ENCODE peak calls at places on chromosomes 6 and 20, in five cellular contexts. One of them, this sample, is unnamed.
A peak's percentile ranks its signal among the peaks of the same experiment; 100 is the strongest.

GRCh38 chr6:135181333-135182119 is 418 bp downstream of the MYB start:
- DNase-seq in lung: no peak
- DNase-seq in esophagus squamous epithelium: no peak
- DNase-seq in cardiac muscle cell: peak; percentile 19
- DNase-seq in SJSA1: no peak
- DNase-seq in this sample: no peak

GRCh38 chr6:80142586-80142985 is 36.1 kb downstream of the BCKDHB start:
- DNase-seq in lung: no peak
- DNase-seq in esophagus squamous epithelium: no peak
- DNase-seq in cardiac muscle cell: no peak
- DNase-seq in SJSA1: no peak
- DNase-seq in this sample: no peak

GRCh38 chr6:45956663-45957062 is 59.0 kb downstream of the CLIC5 start:
- DNase-seq in lung: no peak
- DNase-seq in esophagus squamous epithelium: no peak
- DNase-seq in cardiac muscle cell: no peak
- DNase-seq in SJSA1: no peak
- DNase-seq in this sample: no peak

GRCh38 chr6:166950443-166950821 is 5.9 kb downstream of the RNASET2 start:
- DNase-seq in lung: no peak
- DNase-seq in esophagus squamous epithelium: no peak
- DNase-seq in cardiac muscle cell: no peak
- DNase-seq in SJSA1: no peak
- DNase-seq in this sample: no peak

GRCh38 chr20:10832146-10832545 is 158.3 kb upstream of the JAG1 start:
- DNase-seq in lung: no peak
- DNase-seq in esophagus squamous epithelium: no peak
- DNase-seq in cardiac muscle cell: no peak
- DNase-seq in SJSA1: no peak
- DNase-seq in this sample: no peak

GRCh38 chr6:86856937-86857563 is 80.3 kb upstream of the HTR1E start:
- DNase-seq in lung: no peak
- DNase-seq in esophagus squamous epithelium: no peak
- DNase-seq in cardiac muscle cell: peak; percentile 27
- DNase-seq in SJSA1: peak; percentile 48
- DNase-seq in this sample: no peak

GRCh38 chr6:84019171-84019570 is 14.4 kb upstream of the MRAP2 start:
- DNase-seq in lung: no peak
- DNase-seq in esophagus squamous epithelium: no peak
- DNase-seq in cardiac muscle cell: no peak
- DNase-seq in SJSA1: no peak
- DNase-seq in this sample: no peak

GRCh38 chr6:32982084-32982701 is 13.8 kb downstream of the BRD2 start:
- DNase-seq in lung: no peak
- DNase-seq in esophagus squamous epithelium: no peak
- DNase-seq in cardiac muscle cell: peak; percentile 25
- DNase-seq in SJSA1: no peak
- DNase-seq in this sample: no peak

GRCh38 chr6:46191961-46192360 is 21.2 kb upstream of the ENPP5 start:
- DNase-seq in lung: no peak
- DNase-seq in esophagus squamous epithelium: no peak
- DNase-seq in cardiac muscle cell: peak; percentile 66
- DNase-seq in SJSA1: peak; percentile 52
- DNase-seq in this sample: no peak

GRCh38 chr20:25256226-25256859 is 8.5 kb downstream of the PYGB start:
- DNase-seq in lung: no peak
- DNase-seq in esophagus squamous epithelium: no peak
- DNase-seq in cardiac muscle cell: peak; percentile 54
- DNase-seq in SJSA1: no peak
- DNase-seq in this sample: no peak

GRCh38 chr6:152309648-152310047 is 327.5 kb downstream of the SYNE1 start:
- DNase-seq in lung: no peak
- DNase-seq in esophagus squamous epithelium: no peak
- DNase-seq in cardiac muscle cell: no peak
- DNase-seq in SJSA1: no peak
- DNase-seq in this sample: no peak

GRCh38 chr6:157223486-157223885 is 99.8 kb downstream of the TMEM242 start:
- DNase-seq in lung: no peak
- DNase-seq in esophagus squamous epithelium: no peak
- DNase-seq in cardiac muscle cell: no peak
- DNase-seq in SJSA1: no peak
- DNase-seq in this sample: no peak

GRCh38 chr20:1900321-1900791 is 5.1 kb downstream of the SIRPA start:
- DNase-seq in lung: no peak
- DNase-seq in esophagus squamous epithelium: no peak
- DNase-seq in cardiac muscle cell: peak; percentile 84
- DNase-seq in SJSA1: peak; percentile 63
- DNase-seq in this sample: peak; percentile 60

GRCh38 chr20:54098044-54098443 is 27.6 kb upstream of the BCAS1 start:
- DNase-seq in lung: no peak
- DNase-seq in esophagus squamous epithelium: no peak
- DNase-seq in cardiac muscle cell: no peak
- DNase-seq in SJSA1: no peak
- DNase-seq in this sample: no peak

GRCh38 chr6:21201181-21201580 is 392.4 kb upstream of the SOX4 start:
- DNase-seq in lung: no peak
- DNase-seq in esophagus squamous epithelium: no peak
- DNase-seq in cardiac muscle cell: no peak
- DNase-seq in SJSA1: no peak
- DNase-seq in this sample: no peak

GRCh38 chr6:81834141-81834621 is 81.7 kb upstream of the TENT5A start:
- DNase-seq in lung: no peak
- DNase-seq in esophagus squamous epithelium: no peak
- DNase-seq in cardiac muscle cell: peak; percentile 85
- DNase-seq in SJSA1: peak; percentile 72
- DNase-seq in this sample: peak; percentile 8

GRCh38 chr20:41086402-41087324 is 50.7 kb upstream of the PLCG1 start:
- DNase-seq in lung: no peak
- DNase-seq in esophagus squamous epithelium: no peak
- DNase-seq in cardiac muscle cell: peak; percentile 30
- DNase-seq in SJSA1: no peak
- DNase-seq in this sample: no peak

GRCh38 chr20:60642546-60642945 is 609.5 kb upstream of the CDH4 start:
- DNase-seq in lung: no peak
- DNase-seq in esophagus squamous epithelium: no peak
- DNase-seq in cardiac muscle cell: no peak
- DNase-seq in SJSA1: no peak
- DNase-seq in this sample: no peak

GRCh38 chr6:2986722-2987196 is 12.9 kb upstream of the NQO2 start:
- DNase-seq in lung: no peak
- DNase-seq in esophagus squamous epithelium: no peak
- DNase-seq in cardiac muscle cell: peak; percentile 91
- DNase-seq in SJSA1: no peak
- DNase-seq in this sample: no peak

GRCh38 chr6:163808871-163809270 is 394.4 kb downstream of the QKI start:
- DNase-seq in lung: no peak
- DNase-seq in esophagus squamous epithelium: no peak
- DNase-seq in cardiac muscle cell: no peak
- DNase-seq in SJSA1: no peak
- DNase-seq in this sample: no peak

GRCh38 chr6:162621246-162621645 is 106.3 kb downstream of the PRKN start:
- DNase-seq in lung: no peak
- DNase-seq in esophagus squamous epithelium: no peak
- DNase-seq in cardiac muscle cell: peak; percentile 27
- DNase-seq in SJSA1: no peak
- DNase-seq in this sample: no peak

GRCh38 chr20:9838378-9839295 is at the start of gene PAK5:
- DNase-seq in lung: peak; percentile 68
- DNase-seq in esophagus squamous epithelium: no peak
- DNase-seq in cardiac muscle cell: peak; percentile 60
- DNase-seq in SJSA1: no peak
- DNase-seq in this sample: no peak

GRCh38 chr6:15096894-15097837 is 148.7 kb upstream of the JARID2 start:
- DNase-seq in lung: no peak
- DNase-seq in esophagus squamous epithelium: no peak
- DNase-seq in cardiac muscle cell: peak; percentile 31
- DNase-seq in SJSA1: no peak
- DNase-seq in this sample: no peak

GRCh38 chr20:45791668-45792512 is at the start of the genes DNTTIP1 and WFDC3:
- DNase-seq in lung: peak; percentile 92
- DNase-seq in esophagus squamous epithelium: peak; percentile 43
- DNase-seq in cardiac muscle cell: peak; percentile 92
- DNase-seq in SJSA1: peak; percentile 93
- DNase-seq in this sample: no peak

GRCh38 chr6:7587631-7588100 is 2.3 kb upstream of the SNRNP48 start:
- DNase-seq in lung: no peak
- DNase-seq in esophagus squamous epithelium: no peak
- DNase-seq in cardiac muscle cell: peak; percentile 19
- DNase-seq in SJSA1: no peak
- DNase-seq in this sample: no peak

GRCh38 chr6:16130932-16131387 is 2.1 kb downstream of the MYLIP start:
- DNase-seq in lung: peak; percentile 56
- DNase-seq in esophagus squamous epithelium: no peak
- DNase-seq in cardiac muscle cell: peak; percentile 80
- DNase-seq in SJSA1: no peak
- DNase-seq in this sample: peak; percentile 41

GRCh38 chr6:162273986-162274385 is 453.6 kb downstream of the PRKN start:
- DNase-seq in lung: no peak
- DNase-seq in esophagus squamous epithelium: no peak
- DNase-seq in cardiac muscle cell: no peak
- DNase-seq in SJSA1: no peak
- DNase-seq in this sample: no peak

GRCh38 chr20:39453890-39454289 is 491.7 kb downstream of the DHX35 start:
- DNase-seq in lung: no peak
- DNase-seq in esophagus squamous epithelium: no peak
- DNase-seq in cardiac muscle cell: no peak
- DNase-seq in SJSA1: no peak
- DNase-seq in this sample: no peak

GRCh38 chr6:169291639-169292339 is 38.1 kb upstream of the THBS2 start:
- DNase-seq in lung: no peak
- DNase-seq in esophagus squamous epithelium: no peak
- DNase-seq in cardiac muscle cell: no peak
- DNase-seq in SJSA1: no peak
- DNase-seq in this sample: no peak

GRCh38 chr6:85186546-85187170 is 263.2 kb upstream of the NT5E start:
- DNase-seq in lung: no peak
- DNase-seq in esophagus squamous epithelium: no peak
- DNase-seq in cardiac muscle cell: peak; percentile 56
- DNase-seq in SJSA1: no peak
- DNase-seq in this sample: no peak

GRCh38 chr6:144279484-144280150 is 5.5 kb upstream of the UTRN start:
- DNase-seq in lung: peak; percentile 14
- DNase-seq in esophagus squamous epithelium: no peak
- DNase-seq in cardiac muscle cell: no peak
- DNase-seq in SJSA1: no peak
- DNase-seq in this sample: no peak

GRCh38 chr6:144278659-144279314 is 6.3 kb upstream of the UTRN start:
- DNase-seq in lung: peak; percentile 15
- DNase-seq in esophagus squamous epithelium: no peak
- DNase-seq in cardiac muscle cell: no peak
- DNase-seq in SJSA1: no peak
- DNase-seq in this sample: no peak

GRCh38 chr6:144277605-144278227 is 7.4 kb upstream of the UTRN start:
- DNase-seq in lung: peak; percentile 16
- DNase-seq in esophagus squamous epithelium: no peak
- DNase-seq in cardiac muscle cell: no peak
- DNase-seq in SJSA1: no peak
- DNase-seq in this sample: no peak

DNA sequence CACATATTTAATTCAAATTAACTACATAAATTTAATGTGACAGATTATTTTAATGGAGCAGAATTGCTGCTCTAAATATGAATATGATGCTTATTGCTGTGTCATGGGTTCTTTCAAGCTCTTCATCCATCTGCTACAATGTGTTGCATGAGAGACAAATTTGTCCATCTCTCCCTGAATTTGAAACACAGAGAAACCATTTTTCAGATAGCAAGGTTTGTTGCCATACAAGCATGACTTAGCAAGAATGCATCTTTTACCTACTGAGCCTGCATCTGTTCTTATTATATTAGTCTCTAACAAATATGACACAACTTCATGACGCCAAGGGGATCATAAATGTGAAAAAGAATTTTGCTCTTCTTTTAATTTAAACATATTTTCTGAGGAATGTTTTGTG is 8.0 kb upstream of the UTRN start:
- DNase-seq in lung: no peak
- DNase-seq in esophagus squamous epithelium: no peak
- DNase-seq in cardiac muscle cell: no peak
- DNase-seq in SJSA1: no peak
- DNase-seq in this sample: no peak
- H3K27ac ChIP-seq in lung: no peak overlapping the region
- H3K27ac ChIP-seq in esophagus squamous epithelium: no peak overlapping the region
- H3K27ac ChIP-seq in cardiac muscle cell: no peak overlapping the region
- H3K27ac ChIP-seq in SJSA1: no peak overlapping the region
- H3K27ac ChIP-seq in this sample: no peak overlapping the region

GRCh38 chr20:20367681-20368413 is at the start of gene INSM1:
- DNase-seq in lung: no peak
- DNase-seq in esophagus squamous epithelium: no peak
- DNase-seq in cardiac muscle cell: no peak
- DNase-seq in SJSA1: no peak
- DNase-seq in this sample: no peak

GRCh38 chr20:20366896-20367680 is 816 bp upstream of the INSM1 start:
- DNase-seq in lung: no peak
- DNase-seq in esophagus squamous epithelium: no peak
- DNase-seq in cardiac muscle cell: no peak
- DNase-seq in SJSA1: no peak
- DNase-seq in this sample: no peak

GRCh38 chr20:20369353-20370086 is 1.6 kb downstream of the INSM1 start:
- DNase-seq in lung: no peak
- DNase-seq in esophagus squamous epithelium: no peak
- DNase-seq in cardiac muscle cell: no peak
- DNase-seq in SJSA1: no peak
- DNase-seq in this sample: no peak

GRCh38 chr20:20370087-20370575 is 2.2 kb downstream of the INSM1 start:
- DNase-seq in lung: no peak
- DNase-seq in esophagus squamous epithelium: no peak
- DNase-seq in cardiac muscle cell: no peak
- DNase-seq in SJSA1: no peak
- DNase-seq in this sample: no peak

GRCh38 chr20:20368414-20369352 is 779 bp downstream of the INSM1 start:
- DNase-seq in lung: no peak
- DNase-seq in esophagus squamous epithelium: no peak
- DNase-seq in cardiac muscle cell: no peak
- DNase-seq in SJSA1: no peak
- DNase-seq in this sample: no peak
- H3K4me3 ChIP-seq in lung: no peak overlapping the region
- H3K4me3 ChIP-seq in esophagus squamous epithelium: peak overlapping the region; percentile 63
- H3K4me3 ChIP-seq in cardiac muscle cell: peak overlapping the region; percentile 30
- H3K4me3 ChIP-seq in SJSA1: no peak overlapping the region
- H3K4me3 ChIP-seq in this sample: no peak overlapping the region

DNA sequence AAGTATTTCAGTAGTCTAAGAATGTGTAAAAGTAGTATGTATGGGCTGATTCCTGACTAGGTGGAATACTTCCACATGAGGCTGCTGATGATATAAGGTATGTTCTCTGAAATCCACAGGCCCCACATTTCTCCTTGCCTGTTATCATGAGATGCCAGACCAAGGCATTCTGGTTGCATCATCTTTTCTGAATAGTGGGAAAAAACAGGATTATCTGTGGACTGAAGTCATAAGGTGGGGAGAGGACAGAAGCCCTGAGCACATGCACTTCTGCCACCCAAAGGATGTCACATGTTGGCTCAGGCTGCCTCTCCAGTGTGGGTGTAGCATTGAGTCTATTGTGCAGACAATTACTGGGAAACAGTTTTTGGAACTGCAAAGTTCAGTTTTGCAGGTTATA is 184.5 kb upstream of the RAB32 start:
- DNase-seq in lung: no peak
- DNase-seq in esophagus squamous epithelium: no peak
- DNase-seq in cardiac muscle cell: peak; percentile 11
- DNase-seq in SJSA1: no peak
- DNase-seq in this sample: no peak
- H3K27ac ChIP-seq in lung: no peak overlapping the region
- H3K27ac ChIP-seq in esophagus squamous epithelium: no peak overlapping the region
- H3K27ac ChIP-seq in cardiac muscle cell: no peak overlapping the region
- H3K27ac ChIP-seq in SJSA1: peak overlapping the region; percentile 84
- H3K27ac ChIP-seq in this sample: no peak overlapping the region

GRCh38 chr6:112178846-112179245 is 75.5 kb downstream of the LAMA4 start:
- DNase-seq in lung: no peak
- DNase-seq in esophagus squamous epithelium: no peak
- DNase-seq in cardiac muscle cell: no peak
- DNase-seq in SJSA1: peak; percentile 73
- DNase-seq in this sample: no peak
- H3K4me3 ChIP-seq in lung: no peak overlapping the region
- H3K4me3 ChIP-seq in esophagus squamous epithelium: no peak overlapping the region
- H3K4me3 ChIP-seq in cardiac muscle cell: no peak overlapping the region
- H3K4me3 ChIP-seq in SJSA1: no peak overlapping the region
- H3K4me3 ChIP-seq in this sample: no peak overlapping the region

This sample was measured in AG04450.